ENCODE peak calls at places on chromosomes 12 and 14, in six cellular contexts. One of them, this sample, is unnamed.

GRCh38 chr14:65790185-65790815 is 377.8 kb downstream of the FUT8 start:
- DNase-seq in glutamatergic neuron: peak
- DNase-seq in stimulated activated CD4-positive, alpha-beta T cell treated with anti-CD3 and anti-CD28 coated beads, Interleukin-4, amount 100 ng/mL, for 1 hour: no peak
- DNase-seq in NCI-H2171 treated with DMSO at 0.1 percent for 48 hours: peak
- DNase-seq in A172: no peak
- DNase-seq in foreskin melanocyte: no peak
- DNase-seq in this sample: no peak

GRCh38 chr12:68319988-68320623 is 12.1 kb downstream of the MDM1 start:
- DNase-seq in glutamatergic neuron: no peak
- DNase-seq in stimulated activated CD4-positive, alpha-beta T cell treated with anti-CD3 and anti-CD28 coated beads, Interleukin-4, amount 100 ng/mL, for 1 hour: no peak
- DNase-seq in NCI-H2171 treated with DMSO at 0.1 percent for 48 hours: no peak
- DNase-seq in A172: peak
- DNase-seq in foreskin melanocyte: no peak
- DNase-seq in this sample: no peak

GRCh38 chr12:76878045-76878898 is 547 bp downstream of the CSRP2 start:
- DNase-seq in glutamatergic neuron: peak
- DNase-seq in stimulated activated CD4-positive, alpha-beta T cell treated with anti-CD3 and anti-CD28 coated beads, Interleukin-4, amount 100 ng/mL, for 1 hour: peak
- DNase-seq in NCI-H2171 treated with DMSO at 0.1 percent for 48 hours: peak
- DNase-seq in A172: peak
- DNase-seq in foreskin melanocyte: no peak
- DNase-seq in this sample: peak

GRCh38 chr12:30725739-30726138 is 29.0 kb downstream of the CAPRIN2 start:
- DNase-seq in glutamatergic neuron: no peak
- DNase-seq in stimulated activated CD4-positive, alpha-beta T cell treated with anti-CD3 and anti-CD28 coated beads, Interleukin-4, amount 100 ng/mL, for 1 hour: no peak
- DNase-seq in NCI-H2171 treated with DMSO at 0.1 percent for 48 hours: no peak
- DNase-seq in A172: peak
- DNase-seq in foreskin melanocyte: no peak
- DNase-seq in this sample: no peak

GRCh38 chr12:1919284-1919683 is 832 bp upstream of the CACNA2D4 start:
- DNase-seq in glutamatergic neuron: no peak
- DNase-seq in stimulated activated CD4-positive, alpha-beta T cell treated with anti-CD3 and anti-CD28 coated beads, Interleukin-4, amount 100 ng/mL, for 1 hour: no peak
- DNase-seq in NCI-H2171 treated with DMSO at 0.1 percent for 48 hours: no peak
- DNase-seq in A172: no peak
- DNase-seq in foreskin melanocyte: no peak
- DNase-seq in this sample: no peak

GRCh38 chr12:110312581-110313360 is 31.7 kb downstream of the ATP2A2 start:
- DNase-seq in glutamatergic neuron: no peak
- DNase-seq in stimulated activated CD4-positive, alpha-beta T cell treated with anti-CD3 and anti-CD28 coated beads, Interleukin-4, amount 100 ng/mL, for 1 hour: no peak
- DNase-seq in NCI-H2171 treated with DMSO at 0.1 percent for 48 hours: no peak
- DNase-seq in A172: peak
- DNase-seq in foreskin melanocyte: no peak
- DNase-seq in this sample: no peak

GRCh38 chr12:82486524-82487235 is 128.4 kb downstream of the METTL25 start:
- DNase-seq in glutamatergic neuron: no peak
- DNase-seq in stimulated activated CD4-positive, alpha-beta T cell treated with anti-CD3 and anti-CD28 coated beads, Interleukin-4, amount 100 ng/mL, for 1 hour: no peak
- DNase-seq in NCI-H2171 treated with DMSO at 0.1 percent for 48 hours: no peak
- DNase-seq in A172: no peak
- DNase-seq in foreskin melanocyte: peak
- DNase-seq in this sample: no peak

GRCh38 chr12:9068600-9068999 is 47.1 kb downstream of the A2M start:
- DNase-seq in glutamatergic neuron: no peak
- DNase-seq in stimulated activated CD4-positive, alpha-beta T cell treated with anti-CD3 and anti-CD28 coated beads, Interleukin-4, amount 100 ng/mL, for 1 hour: no peak
- DNase-seq in NCI-H2171 treated with DMSO at 0.1 percent for 48 hours: no peak
- DNase-seq in A172: no peak
- DNase-seq in foreskin melanocyte: no peak
- DNase-seq in this sample: no peak

GRCh38 chr14:104390221-104390931 is 189.2 kb upstream of the C14orf180 start:
- DNase-seq in glutamatergic neuron: no peak
- DNase-seq in stimulated activated CD4-positive, alpha-beta T cell treated with anti-CD3 and anti-CD28 coated beads, Interleukin-4, amount 100 ng/mL, for 1 hour: no peak
- DNase-seq in NCI-H2171 treated with DMSO at 0.1 percent for 48 hours: no peak
- DNase-seq in A172: no peak
- DNase-seq in foreskin melanocyte: no peak
- DNase-seq in this sample: no peak

GRCh38 chr12:10847701-10848100 is 1.6 kb downstream of the PRR4 start:
- DNase-seq in glutamatergic neuron: no peak
- DNase-seq in stimulated activated CD4-positive, alpha-beta T cell treated with anti-CD3 and anti-CD28 coated beads, Interleukin-4, amount 100 ng/mL, for 1 hour: no peak
- DNase-seq in NCI-H2171 treated with DMSO at 0.1 percent for 48 hours: no peak
- DNase-seq in A172: no peak
- DNase-seq in foreskin melanocyte: peak
- DNase-seq in this sample: no peak